ENCODE peak calls at places on chromosomes 1 and 21, in five cellular contexts. O is H7, N is SJSA1, C is lower lobe of right lung, S is ovary. D is an unnamed sample. For H3K36me3, the result is how much of the 10 kb centered on the place peaks cover.

GRCh38 chr1:172630868-172631267 is 28.0 kb upstream of the FASLG start:
- DNase-seq in N (no peak), C (no peak), S (no peak), O (no peak), D (no peak)

GRCh38 chr1:205053296-205053695 is 10.3 kb downstream of the CNTN2 start:
- DNase-seq in S (no peak), N (no peak), C (no peak), O (no peak), D (no peak)

GRCh38 chr1:97441966-97442365 is 478.9 kb downstream of the DPYD start:
- DNase-seq in S (no peak), C (no peak), O (peak), N (no peak), D (no peak)

GRCh38 chr1:37486680-37487618 is 12.6 kb downstream of the ZC3H12A start:
- DNase-seq in C (peak), N (peak), O (peak), S (peak), D (peak)

GRCh38 chr1:164137273-164137947 is 421.6 kb upstream of the PBX1 start:
- DNase-seq in S (no peak), O (no peak), N (no peak), C (no peak), D (no peak)

GRCh38 chr1:194658090-194658439 is 1471.7 kb upstream of the B3GALT2 start:
- DNase-seq in S (no peak), O (no peak), C (no peak), N (no peak), D (no peak)

GRCh38 chr1:96238426-96238825 is 483.2 kb upstream of the PTBP2 start:
- DNase-seq in S (no peak), N (no peak), O (no peak), C (no peak), D (no peak)

GRCh38 chr1:198577444-198577843 is 37.0 kb upstream of the ATP6V1G3 start:
- DNase-seq in C (no peak), O (no peak), N (no peak), S (no peak), D (no peak)

GRCh38 chr21:41600961-41601572 is 93.1 kb upstream of the TMPRSS2 start:
- DNase-seq in N (peak), C (no peak), S (no peak), O (no peak), D (peak)

GRCh38 chr1:58620259-58620658 is 43.2 kb upstream of the TACSTD2 start:
- DNase-seq in C (no peak), S (no peak), O (peak), N (no peak), D (no peak)

GRCh38 chr1:48471103-48471502 is 901 bp downstream of the SPATA6 start:
- DNase-seq in O (no peak), C (no peak), S (no peak), N (no peak), D (no peak)

GRCh38 chr1:156689035-156689959 is 12.1 kb upstream of the NES start:
- DNase-seq in S (peak), N (peak), C (peak), O (peak), D (peak)
- H3K4me3 ChIP-seq in S (no peak), N (peak), C (no peak), O (peak), D (no peak)

GRCh38 chr1:245622332-245623014 is 467.7 kb downstream of the KIF26B start:
- DNase-seq in S (no peak), C (no peak), O (no peak), N (no peak), D (no peak)

GRCh38 chr1:245621589-245621988 is 466.8 kb downstream of the KIF26B start:
- DNase-seq in S (no peak), N (no peak), O (no peak), C (no peak), D (no peak)
- H3K36me3 ChIP-seq in S (under half), N (under half), O (under half), C (under half), D (under half)

DNA sequence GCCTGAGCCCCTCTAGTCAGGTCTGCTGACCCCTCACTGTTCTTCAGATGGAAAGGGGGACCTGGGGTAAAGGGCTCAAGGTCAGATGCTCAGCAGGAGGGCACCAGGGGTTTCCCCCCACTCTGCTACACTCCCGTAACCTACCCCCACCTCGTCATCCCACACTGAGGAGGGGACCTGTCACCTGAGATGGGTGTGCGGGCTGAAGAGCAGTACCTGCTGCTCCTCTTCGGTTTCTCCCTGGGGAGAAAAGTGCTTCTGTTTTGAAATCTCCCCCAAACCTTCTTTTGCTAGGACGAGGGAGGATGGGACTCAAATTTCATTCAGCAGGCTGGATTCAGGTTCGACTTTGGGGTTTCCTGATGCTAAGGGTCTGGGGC is 65.2 kb downstream of the SYT2 start:
- DNase-seq in O (no peak), N (no peak), C (no peak), S (no peak), D (no peak)
- H3K4me3 ChIP-seq in O (no peak), N (no peak), C (no peak), S (no peak), D (no peak)

GRCh38 chr21:43750339-43751033 is 25.6 kb downstream of the CSTB start:
- DNase-seq in C (no peak), O (no peak), N (no peak), S (no peak), D (no peak)

GRCh38 chr21:43751955-43752591 is 24.0 kb downstream of the CSTB start:
- DNase-seq in C (no peak), N (no peak), S (no peak), O (no peak), D (no peak)

GRCh38 chr21:43753439-43753799 is 22.7 kb downstream of the CSTB start:
- DNase-seq in N (no peak), C (no peak), S (no peak), O (no peak), D (no peak)

GRCh38 chr21:43754948-43755781 is 20.9 kb downstream of the CSTB start:
- DNase-seq in C (no peak), S (peak), O (no peak), N (no peak), D (no peak)

GRCh38 chr21:43752758-43753438 is 23.2 kb downstream of the CSTB start:
- DNase-seq in S (peak), C (no peak), N (no peak), O (no peak), D (no peak)
- H3K36me3 ChIP-seq in S (under half), C (half or more), N (half or more), O (under half), D (under half)

GRCh38 chr1:145992958-145993617 is 3.3 kb downstream of the TXNIP start:
- DNase-seq in O (no peak), C (no peak), N (no peak), S (no peak), D (no peak)

GRCh38 chr1:145992502-145992936 is 3.9 kb downstream of the TXNIP start:
- DNase-seq in C (no peak), O (no peak), S (no peak), N (no peak), D (no peak)

GRCh38 chr1:145990249-145991097 is 5.9 kb downstream of the TXNIP start:
- DNase-seq in S (no peak), N (no peak), C (peak), O (no peak), D (no peak)

GRCh38 chr1:145993618-145994390 is 2.6 kb downstream of the TXNIP start:
- DNase-seq in C (no peak), O (no peak), S (no peak), N (no peak), D (no peak)

GRCh38 chr1:145991799-145992412 is 4.5 kb downstream of the TXNIP start:
- DNase-seq in N (no peak), O (no peak), S (no peak), C (no peak), D (no peak)
- H3K4me3 ChIP-seq in N (no peak), O (no peak), S (peak), C (peak), D (peak)

D was measured in breast epithelium.